ENCODE peak calls at places on chromosomes 3 and 15, in seven cellular contexts. One of them, this sample, is unnamed.

GRCh38 chr3:112984485-112984884 is 6.3 kb upstream of the GTPBP8 start:
- DNase-seq in GM12892: no peak
- DNase-seq in H1: no peak
- DNase-seq in IMR-90: peak
- DNase-seq in endothelial cell of umbilical vein: peak
- DNase-seq in A549: no peak
- DNase-seq in HCT116: no peak
- DNase-seq in this sample: peak

GRCh38 chr3:170707899-170708298 is 122.0 kb upstream of the SLC7A14 start:
- DNase-seq in IMR-90: no peak
- DNase-seq in HCT116: no peak
- DNase-seq in H1: no peak
- DNase-seq in endothelial cell of umbilical vein: no peak
- DNase-seq in GM12892: no peak
- DNase-seq in A549: no peak
- DNase-seq in this sample: no peak

GRCh38 chr3:12188681-12189287 is 30.1 kb upstream of the TIMP4 start:
- DNase-seq in A549: no peak
- DNase-seq in HCT116: no peak
- DNase-seq in GM12892: no peak
- DNase-seq in endothelial cell of umbilical vein: no peak
- DNase-seq in IMR-90: no peak
- DNase-seq in H1: no peak
- DNase-seq in this sample: no peak

GRCh38 chr3:11047500-11047899 is 55.0 kb downstream of the SLC6A1 start:
- DNase-seq in A549: no peak
- DNase-seq in GM12892: no peak
- DNase-seq in endothelial cell of umbilical vein: no peak
- DNase-seq in HCT116: no peak
- DNase-seq in IMR-90: no peak
- DNase-seq in H1: no peak
- DNase-seq in this sample: no peak

GRCh38 chr3:142152349-142152748 is 3.0 kb upstream of the TFDP2 start:
- DNase-seq in endothelial cell of umbilical vein: no peak
- DNase-seq in IMR-90: no peak
- DNase-seq in H1: no peak
- DNase-seq in A549: peak
- DNase-seq in GM12892: no peak
- DNase-seq in HCT116: no peak
- DNase-seq in this sample: peak

GRCh38 chr15:58387130-58387529 is 44.7 kb upstream of the LIPC start:
- DNase-seq in GM12892: no peak
- DNase-seq in A549: no peak
- DNase-seq in IMR-90: peak
- DNase-seq in H1: no peak
- DNase-seq in HCT116: no peak
- DNase-seq in endothelial cell of umbilical vein: no peak
- DNase-seq in this sample: no peak

GRCh38 chr15:63379492-63380150 is 2.0 kb downstream of the CA12 start:
- DNase-seq in IMR-90: no peak
- DNase-seq in H1: no peak
- DNase-seq in endothelial cell of umbilical vein: no peak
- DNase-seq in HCT116: no peak
- DNase-seq in A549: no peak
- DNase-seq in GM12892: no peak
- DNase-seq in this sample: no peak

GRCh38 chr3:183553263-183554026 is 2.1 kb downstream of the KLHL6 start:
- DNase-seq in IMR-90: no peak
- DNase-seq in endothelial cell of umbilical vein: peak
- DNase-seq in H1: no peak
- DNase-seq in HCT116: no peak
- DNase-seq in A549: no peak
- DNase-seq in GM12892: no peak
- DNase-seq in this sample: peak

GRCh38 chr3:23840521-23840920 is 34.8 kb downstream of the UBE2E1 start:
- DNase-seq in HCT116: no peak
- DNase-seq in IMR-90: no peak
- DNase-seq in GM12892: no peak
- DNase-seq in endothelial cell of umbilical vein: no peak
- DNase-seq in A549: no peak
- DNase-seq in H1: no peak
- DNase-seq in this sample: no peak

GRCh38 chr3:297585-297984 is 101.0 kb downstream of the CHL1 start:
- DNase-seq in A549: no peak
- DNase-seq in HCT116: no peak
- DNase-seq in H1: no peak
- DNase-seq in IMR-90: no peak
- DNase-seq in endothelial cell of umbilical vein: no peak
- DNase-seq in GM12892: no peak
- DNase-seq in this sample: no peak

GRCh38 chr3:151067158-151067557 is 18.3 kb upstream of the MED12L start:
- DNase-seq in HCT116: peak
- DNase-seq in IMR-90: no peak
- DNase-seq in endothelial cell of umbilical vein: no peak
- DNase-seq in A549: peak
- DNase-seq in H1: no peak
- DNase-seq in GM12892: no peak
- DNase-seq in this sample: peak

GRCh38 chr3:117355566-117355965 is 646.0 kb downstream of the TUSC7 start:
- DNase-seq in HCT116: no peak
- DNase-seq in A549: peak
- DNase-seq in endothelial cell of umbilical vein: peak
- DNase-seq in GM12892: no peak
- DNase-seq in IMR-90: peak
- DNase-seq in H1: no peak
- DNase-seq in this sample: no peak

GRCh38 chr15:82297546-82297945 is 34.9 kb downstream of the SAXO2 start:
- DNase-seq in endothelial cell of umbilical vein: no peak
- DNase-seq in HCT116: no peak
- DNase-seq in H1: no peak
- DNase-seq in A549: peak
- DNase-seq in IMR-90: no peak
- DNase-seq in GM12892: no peak
- DNase-seq in this sample: no peak

GRCh38 chr15:76056931-76057330 is 2.9 kb upstream of the TMEM266 start:
- DNase-seq in IMR-90: no peak
- DNase-seq in HCT116: no peak
- DNase-seq in endothelial cell of umbilical vein: no peak
- DNase-seq in A549: no peak
- DNase-seq in GM12892: peak
- DNase-seq in H1: no peak
- DNase-seq in this sample: no peak

GRCh38 chr3:10594915-10595314 is 89.5 kb upstream of the ATP2B2 start:
- DNase-seq in IMR-90: peak
- DNase-seq in HCT116: peak
- DNase-seq in endothelial cell of umbilical vein: peak
- DNase-seq in GM12892: peak
- DNase-seq in A549: peak
- DNase-seq in H1: peak
- DNase-seq in this sample: peak

GRCh38 chr15:77647961-77648360 is 15.2 kb upstream of the LINGO1 start:
- DNase-seq in A549: no peak
- DNase-seq in endothelial cell of umbilical vein: no peak
- DNase-seq in H1: no peak
- DNase-seq in GM12892: no peak
- DNase-seq in HCT116: no peak
- DNase-seq in IMR-90: no peak
- DNase-seq in this sample: no peak
- TF ChIP-seq POLR2A in A549: no peak
- TF ChIP-seq POLR2A in endothelial cell of umbilical vein: no peak
- TF ChIP-seq POLR2A in H1: no peak
- TF ChIP-seq POLR2A in GM12892: no peak
- TF ChIP-seq POLR2A in HCT116: no peak
- TF ChIP-seq POLR2A in IMR-90: no peak
- TF ChIP-seq POLR2A in this sample: no peak

GRCh38 chr3:147049901-147050300 is 356.4 kb downstream of the ZIC4 start:
- DNase-seq in GM12892: no peak
- DNase-seq in HCT116: no peak
- DNase-seq in H1: no peak
- DNase-seq in IMR-90: no peak
- DNase-seq in endothelial cell of umbilical vein: no peak
- DNase-seq in A549: no peak
- DNase-seq in this sample: no peak

GRCh38 chr3:147046916-147047315 is 359.4 kb downstream of the ZIC4 start:
- DNase-seq in H1: no peak
- DNase-seq in IMR-90: no peak
- DNase-seq in GM12892: no peak
- DNase-seq in endothelial cell of umbilical vein: no peak
- DNase-seq in A549: no peak
- DNase-seq in HCT116: no peak
- DNase-seq in this sample: no peak

DNA sequence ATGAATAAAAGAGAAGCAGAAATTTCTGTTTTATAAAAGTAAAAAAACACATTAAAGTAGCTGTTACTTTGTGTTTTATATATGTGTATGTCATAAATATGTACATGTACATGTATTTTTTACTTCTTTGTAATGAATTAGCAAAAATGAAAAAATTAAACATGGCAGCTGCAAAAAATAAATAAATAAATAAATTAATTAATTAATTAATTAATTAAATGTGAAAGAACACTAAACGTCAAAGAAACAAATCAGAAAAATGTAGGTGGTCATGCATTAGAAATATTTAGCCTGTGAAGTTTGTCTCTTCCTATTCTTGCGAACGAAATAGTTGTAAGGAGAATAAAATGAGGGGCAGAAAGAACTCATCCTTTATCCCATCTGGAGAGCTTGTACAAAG is 357.0 kb downstream of the ZIC4 start:
- DNase-seq in IMR-90: no peak
- DNase-seq in H1: no peak
- DNase-seq in endothelial cell of umbilical vein: no peak
- DNase-seq in GM12892: no peak
- DNase-seq in HCT116: no peak
- DNase-seq in A549: no peak
- DNase-seq in this sample: no peak
- TF ChIP-seq POLR2A in IMR-90: no peak
- TF ChIP-seq POLR2A in H1: no peak
- TF ChIP-seq POLR2A in endothelial cell of umbilical vein: no peak
- TF ChIP-seq POLR2A in GM12892: no peak
- TF ChIP-seq POLR2A in HCT116: no peak
- TF ChIP-seq POLR2A in A549: no peak
- TF ChIP-seq POLR2A in this sample: no peak

GRCh38 chr3:43995929-43996378 is 245.7 kb upstream of the TOPAZ1 start:
- DNase-seq in HCT116: no peak
- DNase-seq in H1: no peak
- DNase-seq in endothelial cell of umbilical vein: no peak
- DNase-seq in GM12892: no peak
- DNase-seq in A549: peak
- DNase-seq in IMR-90: no peak
- DNase-seq in this sample: no peak

GRCh38 chr3:43996379-43997301 is 245.0 kb upstream of the TOPAZ1 start:
- DNase-seq in A549: peak
- DNase-seq in GM12892: peak
- DNase-seq in HCT116: no peak
- DNase-seq in IMR-90: no peak
- DNase-seq in endothelial cell of umbilical vein: peak
- DNase-seq in H1: no peak
- DNase-seq in this sample: no peak

GRCh38 chr3:43994594-43995077 is 247.1 kb upstream of the TOPAZ1 start:
- DNase-seq in HCT116: no peak
- DNase-seq in H1: no peak
- DNase-seq in endothelial cell of umbilical vein: no peak
- DNase-seq in A549: no peak
- DNase-seq in IMR-90: no peak
- DNase-seq in GM12892: no peak
- DNase-seq in this sample: no peak

GRCh38 chr3:43997788-43998373 is 243.8 kb upstream of the TOPAZ1 start:
- DNase-seq in HCT116: no peak
- DNase-seq in A549: peak
- DNase-seq in GM12892: no peak
- DNase-seq in IMR-90: no peak
- DNase-seq in H1: no peak
- DNase-seq in endothelial cell of umbilical vein: no peak
- DNase-seq in this sample: no peak

GRCh38 chr3:43995078-43995928 is 246.4 kb upstream of the TOPAZ1 start:
- DNase-seq in endothelial cell of umbilical vein: no peak
- DNase-seq in GM12892: no peak
- DNase-seq in IMR-90: no peak
- DNase-seq in H1: no peak
- DNase-seq in HCT116: no peak
- DNase-seq in A549: peak
- DNase-seq in this sample: no peak
- TF ChIP-seq POLR2A in endothelial cell of umbilical vein: no peak
- TF ChIP-seq POLR2A in GM12892: no peak
- TF ChIP-seq POLR2A in IMR-90: no peak
- TF ChIP-seq POLR2A in H1: no peak
- TF ChIP-seq POLR2A in HCT116: no peak
- TF ChIP-seq POLR2A in A549: peak
- TF ChIP-seq POLR2A in this sample: no peak

DNA sequence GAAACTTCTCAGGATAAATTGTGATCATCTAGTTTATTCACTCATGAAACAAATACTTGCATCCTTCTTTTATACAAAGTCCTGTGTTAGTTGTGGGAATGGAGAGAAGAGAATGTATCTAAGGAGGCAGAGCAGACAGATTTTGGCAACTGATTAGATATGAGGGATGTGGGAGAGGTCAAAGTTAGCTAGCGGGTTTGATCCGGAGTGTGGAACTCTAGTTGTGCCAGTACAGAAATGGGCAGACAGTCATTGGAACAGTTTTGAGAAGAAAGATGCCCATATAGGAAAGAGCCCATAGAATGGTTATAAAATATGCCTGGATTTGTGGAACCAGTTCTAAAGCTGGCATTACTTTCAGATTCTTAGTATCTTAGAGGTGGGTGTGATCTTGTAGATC is 141.1 kb downstream of the FNDC3B start:
- DNase-seq in endothelial cell of umbilical vein: no peak
- DNase-seq in GM12892: no peak
- DNase-seq in H1: no peak
- DNase-seq in HCT116: no peak
- DNase-seq in IMR-90: no peak
- DNase-seq in A549: no peak
- DNase-seq in this sample: no peak
- TF ChIP-seq POLR2A in endothelial cell of umbilical vein: no peak
- TF ChIP-seq POLR2A in GM12892: no peak
- TF ChIP-seq POLR2A in H1: no peak
- TF ChIP-seq POLR2A in HCT116: no peak
- TF ChIP-seq POLR2A in IMR-90: no peak
- TF ChIP-seq POLR2A in A549: no peak
- TF ChIP-seq POLR2A in this sample: no peak

GRCh38 chr3:16884084-16884747 is 539 bp upstream of the PLCL2 start:
- DNase-seq in endothelial cell of umbilical vein: peak
- DNase-seq in A549: peak
- DNase-seq in GM12892: peak
- DNase-seq in HCT116: no peak
- DNase-seq in H1: no peak
- DNase-seq in IMR-90: peak
- DNase-seq in this sample: peak
- TF ChIP-seq POLR2A in endothelial cell of umbilical vein: no peak
- TF ChIP-seq POLR2A in A549: no peak
- TF ChIP-seq POLR2A in GM12892: peak
- TF ChIP-seq POLR2A in HCT116: no peak
- TF ChIP-seq POLR2A in H1: no peak
- TF ChIP-seq POLR2A in IMR-90: no peak
- TF ChIP-seq POLR2A in this sample: no peak

GRCh38 chr3:49025005-49025792 is 3.3 kb downstream of the NDUFAF3 start:
- DNase-seq in HCT116: no peak
- DNase-seq in A549: no peak
- DNase-seq in endothelial cell of umbilical vein: no peak
- DNase-seq in IMR-90: no peak
- DNase-seq in GM12892: no peak
- DNase-seq in H1: no peak
- DNase-seq in this sample: peak
- TF ChIP-seq POLR2A in HCT116: peak
- TF ChIP-seq POLR2A in A549: peak
- TF ChIP-seq POLR2A in endothelial cell of umbilical vein: no peak
- TF ChIP-seq POLR2A in IMR-90: no peak
- TF ChIP-seq POLR2A in GM12892: peak
- TF ChIP-seq POLR2A in H1: no peak
- TF ChIP-seq POLR2A in this sample: peak

GRCh38 chr3:48268381-48268935 is 27.6 kb downstream of the ZNF589 start:
- DNase-seq in HCT116: no peak
- DNase-seq in endothelial cell of umbilical vein: no peak
- DNase-seq in GM12892: peak
- DNase-seq in A549: no peak
- DNase-seq in H1: no peak
- DNase-seq in IMR-90: no peak
- DNase-seq in this sample: no peak
- TF ChIP-seq POLR2A in HCT116: no peak
- TF ChIP-seq POLR2A in endothelial cell of umbilical vein: no peak
- TF ChIP-seq POLR2A in GM12892: no peak
- TF ChIP-seq POLR2A in A549: no peak
- TF ChIP-seq POLR2A in H1: no peak
- TF ChIP-seq POLR2A in IMR-90: no peak
- TF ChIP-seq POLR2A in this sample: no peak